ENCODE peak calls at places on chromosome 19, in ten cellular contexts. One of them, this sample, is unnamed.

GRCh38 chr19:9144920-9145319 is 4.7 kb downstream of the ZNF317 start:
- DNase-seq in hepatocyte: no peak
- DNase-seq in DND-41: no peak
- DNase-seq in fibroblast of lung: no peak
- DNase-seq in keratinocyte: no peak
- DNase-seq in K562: no peak
- DNase-seq in astrocyte: no peak
- DNase-seq in HCT116: no peak
- DNase-seq in neural progenitor cell: no peak
- DNase-seq in mammary epithelial cell: no peak
- DNase-seq in this sample: no peak

GRCh38 chr19:42335971-42336370 is 10.5 kb downstream of the MEGF8 start:
- DNase-seq in hepatocyte: no peak
- DNase-seq in DND-41: no peak
- DNase-seq in fibroblast of lung: no peak
- DNase-seq in keratinocyte: no peak
- DNase-seq in K562: no peak
- DNase-seq in astrocyte: no peak
- DNase-seq in HCT116: no peak
- DNase-seq in neural progenitor cell: no peak
- DNase-seq in mammary epithelial cell: no peak
- DNase-seq in this sample: no peak

GRCh38 chr19:18000981-18001836 is 6.8 kb upstream of the ARRDC2 start:
- DNase-seq in hepatocyte: peak; percentile 90
- DNase-seq in DND-41: peak; percentile 84
- DNase-seq in fibroblast of lung: peak; percentile 80
- DNase-seq in keratinocyte: no peak
- DNase-seq in K562: peak; percentile 90
- DNase-seq in astrocyte: peak; percentile 60
- DNase-seq in HCT116: peak; percentile 81
- DNase-seq in neural progenitor cell: peak; percentile 69
- DNase-seq in mammary epithelial cell: peak; percentile 84
- DNase-seq in this sample: peak; percentile 85

GRCh38 chr19:1324792-1325567 is 39.3 kb downstream of the EFNA2 start:
- DNase-seq in hepatocyte: no peak
- DNase-seq in DND-41: no peak
- DNase-seq in fibroblast of lung: peak; percentile 72
- DNase-seq in keratinocyte: no peak
- DNase-seq in K562: peak; percentile 88
- DNase-seq in astrocyte: peak; percentile 57
- DNase-seq in HCT116: peak; percentile 19
- DNase-seq in neural progenitor cell: no peak
- DNase-seq in mammary epithelial cell: peak; percentile 57
- DNase-seq in this sample: peak; percentile 39

GRCh38 chr19:5651361-5651760 is 28.5 kb downstream of the SAFB start:
- DNase-seq in hepatocyte: no peak
- DNase-seq in DND-41: no peak
- DNase-seq in fibroblast of lung: no peak
- DNase-seq in keratinocyte: no peak
- DNase-seq in K562: no peak
- DNase-seq in astrocyte: no peak
- DNase-seq in HCT116: no peak
- DNase-seq in neural progenitor cell: no peak
- DNase-seq in mammary epithelial cell: no peak
- DNase-seq in this sample: no peak

GRCh38 chr19:12669272-12670158 is 2.9 kb downstream of the WDR83 start:
- DNase-seq in hepatocyte: peak; percentile 87
- DNase-seq in DND-41: peak; percentile 77
- DNase-seq in fibroblast of lung: peak; percentile 85
- DNase-seq in keratinocyte: no peak
- DNase-seq in K562: peak; percentile 89
- DNase-seq in astrocyte: peak; percentile 83
- DNase-seq in HCT116: peak; percentile 82
- DNase-seq in neural progenitor cell: peak; percentile 86
- DNase-seq in mammary epithelial cell: peak; percentile 79
- DNase-seq in this sample: peak; percentile 73

GRCh38 chr19:17052439-17052838 is 22.8 kb downstream of the HAUS8 start:
- DNase-seq in hepatocyte: peak; percentile 68
- DNase-seq in DND-41: peak; percentile 27
- DNase-seq in fibroblast of lung: peak; percentile 44
- DNase-seq in keratinocyte: no peak
- DNase-seq in K562: peak; percentile 48
- DNase-seq in astrocyte: peak; percentile 19
- DNase-seq in HCT116: peak; percentile 22
- DNase-seq in neural progenitor cell: peak; percentile 76
- DNase-seq in mammary epithelial cell: peak; percentile 34
- DNase-seq in this sample: peak; percentile 61

GRCh38 chr19:10586396-10586795 is 716 bp downstream of the AP1M2 start:
- DNase-seq in hepatocyte: no peak
- DNase-seq in DND-41: no peak
- DNase-seq in fibroblast of lung: no peak
- DNase-seq in keratinocyte: no peak
- DNase-seq in K562: no peak
- DNase-seq in astrocyte: no peak
- DNase-seq in HCT116: no peak
- DNase-seq in neural progenitor cell: no peak
- DNase-seq in mammary epithelial cell: no peak
- DNase-seq in this sample: no peak

GRCh38 chr19:31356587-31357314 is 7.5 kb upstream of the TSHZ3 start:
- DNase-seq in hepatocyte: no peak
- DNase-seq in DND-41: no peak
- DNase-seq in fibroblast of lung: peak; percentile 33
- DNase-seq in keratinocyte: no peak
- DNase-seq in K562: peak; percentile 52
- DNase-seq in astrocyte: no peak
- DNase-seq in HCT116: no peak
- DNase-seq in neural progenitor cell: peak; percentile 75
- DNase-seq in mammary epithelial cell: no peak
- DNase-seq in this sample: no peak

GRCh38 chr19:31355330-31356289 is 6.4 kb upstream of the TSHZ3 start:
- DNase-seq in hepatocyte: no peak
- DNase-seq in DND-41: no peak
- DNase-seq in fibroblast of lung: peak; percentile 38
- DNase-seq in keratinocyte: no peak
- DNase-seq in K562: no peak
- DNase-seq in astrocyte: no peak
- DNase-seq in HCT116: no peak
- DNase-seq in neural progenitor cell: peak; percentile 67
- DNase-seq in mammary epithelial cell: no peak
- DNase-seq in this sample: no peak

GRCh38 chr19:31354316-31354715 is 5.1 kb upstream of the TSHZ3 start:
- DNase-seq in hepatocyte: no peak
- DNase-seq in DND-41: no peak
- DNase-seq in fibroblast of lung: no peak
- DNase-seq in keratinocyte: no peak
- DNase-seq in K562: no peak
- DNase-seq in astrocyte: no peak
- DNase-seq in HCT116: no peak
- DNase-seq in neural progenitor cell: no peak
- DNase-seq in mammary epithelial cell: no peak
- DNase-seq in this sample: no peak

GRCh38 chr19:31353826-31354225 is 4.6 kb upstream of the TSHZ3 start:
- DNase-seq in hepatocyte: no peak
- DNase-seq in DND-41: no peak
- DNase-seq in fibroblast of lung: no peak
- DNase-seq in keratinocyte: no peak
- DNase-seq in K562: no peak
- DNase-seq in astrocyte: no peak
- DNase-seq in HCT116: no peak
- DNase-seq in neural progenitor cell: peak; percentile 56
- DNase-seq in mammary epithelial cell: no peak
- DNase-seq in this sample: no peak

DNA sequence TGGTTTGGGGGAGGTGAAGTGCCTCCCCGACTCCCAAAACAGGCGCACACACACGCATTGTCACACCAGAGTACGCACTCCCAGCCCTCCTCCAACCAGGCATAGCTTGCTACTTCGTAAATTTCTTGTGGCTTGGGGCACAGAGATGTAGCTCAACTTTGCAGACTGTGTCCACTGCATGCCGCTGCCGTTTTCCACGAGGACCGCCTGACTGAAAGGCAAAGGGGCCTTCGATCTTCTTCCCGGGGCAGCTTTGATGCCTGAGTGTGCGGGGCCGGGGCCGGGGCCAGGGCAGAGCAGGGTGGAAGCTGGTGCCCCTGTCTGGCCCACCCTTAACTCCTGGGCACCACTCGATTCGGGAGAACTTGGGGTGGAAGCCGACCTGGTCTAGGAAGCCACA is 5.7 kb upstream of the TSHZ3 start:
- DNase-seq in hepatocyte: no peak
- DNase-seq in DND-41: no peak
- DNase-seq in fibroblast of lung: no peak
- DNase-seq in keratinocyte: no peak
- DNase-seq in K562: no peak
- DNase-seq in astrocyte: no peak
- DNase-seq in HCT116: no peak
- DNase-seq in neural progenitor cell: peak; percentile 28
- DNase-seq in mammary epithelial cell: no peak
- DNase-seq in this sample: no peak
- TF ChIP-seq EZH2 in hepatocyte: no peak
- TF ChIP-seq EZH2 in DND-41: no peak
- TF ChIP-seq EZH2 in fibroblast of lung: no peak
- TF ChIP-seq EZH2 in keratinocyte: no peak
- TF ChIP-seq EZH2 in K562: no peak
- TF ChIP-seq EZH2 in astrocyte: no peak
- TF ChIP-seq EZH2 in HCT116: no peak
- TF ChIP-seq EZH2 in neural progenitor cell: peak; percentile 58
- TF ChIP-seq EZH2 in mammary epithelial cell: no peak
- TF ChIP-seq EZH2 in this sample: no peak

GRCh38 chr19:41263042-41263849 is 926 bp upstream of the HNRNPUL1 start:
- DNase-seq in hepatocyte: peak; percentile 80
- DNase-seq in DND-41: peak; percentile 61
- DNase-seq in fibroblast of lung: peak; percentile 81
- DNase-seq in keratinocyte: no peak
- DNase-seq in K562: peak; percentile 75
- DNase-seq in astrocyte: peak; percentile 81
- DNase-seq in HCT116: no peak
- DNase-seq in neural progenitor cell: peak; percentile 76
- DNase-seq in mammary epithelial cell: peak; percentile 69
- DNase-seq in this sample: no peak
- H3K27me3 ChIP-seq in hepatocyte: no peaks in the 10 kb centered on the region
- H3K27me3 ChIP-seq in DND-41: no peaks in the 10 kb centered on the region
- H3K27me3 ChIP-seq in fibroblast of lung: no peaks in the 10 kb centered on the region
- H3K27me3 ChIP-seq in keratinocyte: no peaks in the 10 kb centered on the region
- H3K27me3 ChIP-seq in K562: no peaks in the 10 kb centered on the region
- H3K27me3 ChIP-seq in astrocyte: no peaks in the 10 kb centered on the region
- H3K27me3 ChIP-seq in HCT116: no peaks in the 10 kb centered on the region
- H3K27me3 ChIP-seq in neural progenitor cell: no peaks in the 10 kb centered on the region
- H3K27me3 ChIP-seq in mammary epithelial cell: no peaks in the 10 kb centered on the region
- H3K27me3 ChIP-seq in this sample: no peaks in the 10 kb centered on the region

GRCh38 chr19:38661166-38661565 is 13.7 kb downstream of the ACTN4 start:
- DNase-seq in hepatocyte: no peak
- DNase-seq in DND-41: no peak
- DNase-seq in fibroblast of lung: no peak
- DNase-seq in keratinocyte: no peak
- DNase-seq in K562: no peak
- DNase-seq in astrocyte: no peak
- DNase-seq in HCT116: no peak
- DNase-seq in neural progenitor cell: no peak
- DNase-seq in mammary epithelial cell: no peak
- DNase-seq in this sample: no peak

GRCh38 chr19:38660724-38661123 is 13.3 kb downstream of the ACTN4 start:
- DNase-seq in hepatocyte: no peak
- DNase-seq in DND-41: no peak
- DNase-seq in fibroblast of lung: no peak
- DNase-seq in keratinocyte: no peak
- DNase-seq in K562: no peak
- DNase-seq in astrocyte: no peak
- DNase-seq in HCT116: no peak
- DNase-seq in neural progenitor cell: no peak
- DNase-seq in mammary epithelial cell: no peak
- DNase-seq in this sample: no peak

GRCh38 chr19:38657633-38658222 is 10.3 kb downstream of the ACTN4 start:
- DNase-seq in hepatocyte: peak; percentile 51
- DNase-seq in DND-41: no peak
- DNase-seq in fibroblast of lung: peak; percentile 95
- DNase-seq in keratinocyte: peak; percentile 96
- DNase-seq in K562: no peak
- DNase-seq in astrocyte: peak; percentile 95
- DNase-seq in HCT116: peak; percentile 71
- DNase-seq in neural progenitor cell: peak; percentile 43
- DNase-seq in mammary epithelial cell: peak; percentile 99
- DNase-seq in this sample: peak; percentile 100

GRCh38 chr19:38656171-38656981 is 8.9 kb downstream of the ACTN4 start:
- DNase-seq in hepatocyte: no peak
- DNase-seq in DND-41: peak; percentile 66
- DNase-seq in fibroblast of lung: peak; percentile 62
- DNase-seq in keratinocyte: no peak
- DNase-seq in K562: no peak
- DNase-seq in astrocyte: peak; percentile 54
- DNase-seq in HCT116: no peak
- DNase-seq in neural progenitor cell: no peak
- DNase-seq in mammary epithelial cell: peak; percentile 92
- DNase-seq in this sample: peak; percentile 59

GRCh38 chr19:38658462-38659306 is 11.2 kb downstream of the ACTN4 start:
- DNase-seq in hepatocyte: peak; percentile 92
- DNase-seq in DND-41: no peak
- DNase-seq in fibroblast of lung: peak; percentile 100
- DNase-seq in keratinocyte: peak; percentile 90
- DNase-seq in K562: no peak
- DNase-seq in astrocyte: peak; percentile 100
- DNase-seq in HCT116: peak; percentile 83
- DNase-seq in neural progenitor cell: no peak
- DNase-seq in mammary epithelial cell: peak; percentile 99
- DNase-seq in this sample: peak; percentile 70
- H4K20me1 ChIP-seq in hepatocyte: peaks cover 29% of the 10 kb centered on the region
- H4K20me1 ChIP-seq in DND-41: peaks cover 85% of the 10 kb centered on the region
- H4K20me1 ChIP-seq in fibroblast of lung: no peaks in the 10 kb centered on the region
- H4K20me1 ChIP-seq in keratinocyte: peaks cover 4% of the 10 kb centered on the region
- H4K20me1 ChIP-seq in K562: peaks cover 50% of the 10 kb centered on the region
- H4K20me1 ChIP-seq in astrocyte: peaks cover 49% of the 10 kb centered on the region
- H4K20me1 ChIP-seq in HCT116: peaks cover 10% of the 10 kb centered on the region
- H4K20me1 ChIP-seq in neural progenitor cell: peaks cover 98% of the 10 kb centered on the region
- H4K20me1 ChIP-seq in mammary epithelial cell: no peaks in the 10 kb centered on the region
- H4K20me1 ChIP-seq in this sample: peaks cover 30% of the 10 kb centered on the region

GRCh38 chr19:46491975-46492682 is 3.5 kb downstream of the PNMA8B start:
- DNase-seq in hepatocyte: no peak
- DNase-seq in DND-41: no peak
- DNase-seq in fibroblast of lung: no peak
- DNase-seq in keratinocyte: no peak
- DNase-seq in K562: no peak
- DNase-seq in astrocyte: no peak
- DNase-seq in HCT116: no peak
- DNase-seq in neural progenitor cell: no peak
- DNase-seq in mammary epithelial cell: no peak
- DNase-seq in this sample: no peak

GRCh38 chr19:46488551-46488950 is 7.1 kb downstream of the PNMA8B start:
- DNase-seq in hepatocyte: no peak
- DNase-seq in DND-41: no peak
- DNase-seq in fibroblast of lung: no peak
- DNase-seq in keratinocyte: no peak
- DNase-seq in K562: no peak
- DNase-seq in astrocyte: no peak
- DNase-seq in HCT116: no peak
- DNase-seq in neural progenitor cell: no peak
- DNase-seq in mammary epithelial cell: no peak
- DNase-seq in this sample: no peak

GRCh38 chr19:46489445-46490272 is 6.0 kb downstream of the PNMA8B start:
- DNase-seq in hepatocyte: peak; percentile 63
- DNase-seq in DND-41: no peak
- DNase-seq in fibroblast of lung: peak; percentile 83
- DNase-seq in keratinocyte: no peak
- DNase-seq in K562: peak; percentile 39
- DNase-seq in astrocyte: peak; percentile 76
- DNase-seq in HCT116: no peak
- DNase-seq in neural progenitor cell: peak; percentile 67
- DNase-seq in mammary epithelial cell: no peak
- DNase-seq in this sample: no peak

GRCh38 chr19:46492841-46493235 is 2.8 kb downstream of the PNMA8B start:
- DNase-seq in hepatocyte: no peak
- DNase-seq in DND-41: no peak
- DNase-seq in fibroblast of lung: no peak
- DNase-seq in keratinocyte: no peak
- DNase-seq in K562: no peak
- DNase-seq in astrocyte: no peak
- DNase-seq in HCT116: no peak
- DNase-seq in neural progenitor cell: peak; percentile 32
- DNase-seq in mammary epithelial cell: no peak
- DNase-seq in this sample: no peak

GRCh38 chr19:46490774-46491173 is 4.9 kb downstream of the PNMA8B start:
- DNase-seq in hepatocyte: no peak
- DNase-seq in DND-41: no peak
- DNase-seq in fibroblast of lung: no peak
- DNase-seq in keratinocyte: no peak
- DNase-seq in K562: no peak
- DNase-seq in astrocyte: no peak
- DNase-seq in HCT116: no peak
- DNase-seq in neural progenitor cell: no peak
- DNase-seq in mammary epithelial cell: no peak
- DNase-seq in this sample: no peak
- TF ChIP-seq EZH2 in hepatocyte: no peak
- TF ChIP-seq EZH2 in DND-41: no peak
- TF ChIP-seq EZH2 in fibroblast of lung: no peak
- TF ChIP-seq EZH2 in keratinocyte: no peak
- TF ChIP-seq EZH2 in K562: no peak
- TF ChIP-seq EZH2 in astrocyte: no peak
- TF ChIP-seq EZH2 in HCT116: no peak
- TF ChIP-seq EZH2 in neural progenitor cell: no peak
- TF ChIP-seq EZH2 in mammary epithelial cell: no peak
- TF ChIP-seq EZH2 in this sample: no peak

This sample was measured in PC-9.